ENCODE peak calls at places on chromosomes 4 and X, in ten cellular contexts. N is ovary, B is upper lobe of right lung, S is neuronal stem cell, Q is uterus, M is heart right ventricle, P is SK-N-SH, G is body of pancreas, D is mesendoderm, A is stomach. K is an unnamed sample.

GRCh38 chr4:76550966-76551780 is 116.1 kb downstream of the SHROOM3 start:
- DNase-seq in N (no peak), B (no peak), S (no peak), Q (no peak), M (no peak), P (no peak), G (no peak), D (no peak), A (no peak), K (no peak)

GRCh38 chr4:155478336-155478825 is 101.6 kb upstream of the MAP9 start:
- DNase-seq in N (no peak), B (no peak), S (no peak), Q (no peak), M (no peak), P (no peak), G (no peak), D (no peak), A (no peak), K (no peak)

GRCh38 chrX:100089724-100090123 is 320.3 kb downstream of the PCDH19 start:
- DNase-seq in N (no peak), B (no peak), S (no peak), Q (no peak), M (no peak), P (no peak), G (no peak), D (no peak), A (no peak), K (no peak)

GRCh38 chr4:153790962-153791551 is 2.2 kb upstream of the SFRP2 start:
- DNase-seq in N (no peak), B (peak; percentile 70), S (peak; percentile 70), Q (no peak), M (no peak), P (peak; percentile 78), G (peak; percentile 30), D (peak; percentile 89), A (no peak), K (peak; percentile 75)

GRCh38 chr4:127995776-127996175 is 30.6 kb downstream of the ABHD18 start:
- DNase-seq in N (no peak), B (no peak), S (no peak), Q (no peak), M (no peak), P (no peak), G (no peak), D (no peak), A (no peak), K (no peak)

GRCh38 chrX:94057385-94057784 is 383.4 kb downstream of the FAM133A start:
- DNase-seq in N (no peak), B (no peak), S (no peak), Q (no peak), M (no peak), P (no peak), G (no peak), D (peak; percentile 72), A (no peak), K (no peak)

GRCh38 chrX:46710425-46710824 is 48.5 kb downstream of the SLC9A7 start:
- DNase-seq in N (no peak), B (no peak), S (no peak), Q (no peak), M (no peak), P (no peak), G (no peak), D (no peak), A (no peak), K (peak; percentile 17)

GRCh38 chrX:152927858-152928760 is 30.2 kb downstream of the ZNF185 start:
- DNase-seq in N (no peak), B (no peak), S (no peak), Q (no peak), M (no peak), P (no peak), G (no peak), D (no peak), A (no peak), K (no peak)

GRCh38 chr4:7906171-7906581 is 33.5 kb downstream of the AFAP1 start:
- DNase-seq in N (no peak), B (no peak), S (no peak), Q (no peak), M (no peak), P (no peak), G (no peak), D (no peak), A (no peak), K (no peak)
- H3K4me1 ChIP-seq in N (peaks cover 23% of the 10 kb centered on the region), B (peaks cover 52% of the 10 kb centered on the region), S (peaks cover 45% of the 10 kb centered on the region), Q (peaks cover 12% of the 10 kb centered on the region), M (peaks cover 41% of the 10 kb centered on the region), P (peaks cover 88% of the 10 kb centered on the region), G (peaks cover 15% of the 10 kb centered on the region), D (peaks cover 24% of the 10 kb centered on the region), A (peaks cover 40% of the 10 kb centered on the region), K (peaks cover 62% of the 10 kb centered on the region)

GRCh38 chrX:10167573-10167972 is 10.8 kb downstream of the CLCN4 start:
- DNase-seq in N (no peak), B (no peak), S (no peak), Q (no peak), M (no peak), P (no peak), G (no peak), D (no peak), A (no peak), K (no peak)

GRCh38 chrX:10166731-10167149 is 10.0 kb downstream of the CLCN4 start:
- DNase-seq in N (no peak), B (peak; percentile 72), S (no peak), Q (no peak), M (no peak), P (no peak), G (no peak), D (no peak), A (peak; percentile 37), K (no peak)

GRCh38 chrX:10164879-10165278 is 8.1 kb downstream of the CLCN4 start:
- DNase-seq in N (no peak), B (no peak), S (no peak), Q (no peak), M (no peak), P (no peak), G (no peak), D (no peak), A (no peak), K (no peak)

GRCh38 chrX:10165580-10166247 is 8.9 kb downstream of the CLCN4 start:
- DNase-seq in N (no peak), B (no peak), S (no peak), Q (no peak), M (no peak), P (no peak), G (no peak), D (no peak), A (peak; percentile 38), K (no peak)

DNA sequence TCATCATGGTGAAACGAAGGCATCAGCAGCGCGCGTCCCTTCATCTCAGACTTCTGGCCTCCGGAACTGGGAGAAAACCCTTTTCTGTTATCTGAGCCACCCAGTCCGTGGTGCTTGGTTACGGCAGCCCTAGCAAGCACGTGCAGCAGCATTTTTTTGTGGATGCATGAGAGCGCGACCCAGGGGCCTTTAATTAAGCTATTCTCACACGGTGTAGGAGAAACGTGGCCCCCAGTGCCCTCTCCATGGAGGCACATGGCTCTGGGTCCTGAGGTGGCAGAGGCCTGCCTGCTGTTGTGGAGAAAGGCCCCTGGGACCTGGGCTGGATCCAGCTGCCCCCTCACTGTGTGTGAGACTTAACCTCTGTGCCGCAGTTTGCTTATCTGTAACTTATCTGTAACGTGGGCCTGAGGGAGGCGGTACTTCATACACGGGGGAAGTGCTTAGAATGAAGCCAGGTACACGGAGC is 9.5 kb downstream of the CLCN4 start:
- DNase-seq in N (no peak), B (no peak), S (no peak), Q (no peak), M (no peak), P (no peak), G (no peak), D (no peak), A (no peak), K (no peak)
- H3K4me3 ChIP-seq in N (no peak overlapping the region), B (no peak overlapping the region), S (no peak overlapping the region), Q (no peak overlapping the region), M (no peak overlapping the region), P (no peak overlapping the region), G (no peak overlapping the region), D (no peak overlapping the region), A (no peak overlapping the region), K (no peak overlapping the region)

GRCh38 chr4:78184584-78184983 is 127.5 kb downstream of the FRAS1 start:
- DNase-seq in N (no peak), B (no peak), S (no peak), Q (no peak), M (no peak), P (no peak), G (no peak), D (no peak), A (no peak), K (no peak)

GRCh38 chr4:78185117-78185516 is 128.0 kb downstream of the FRAS1 start:
- DNase-seq in N (no peak), B (no peak), S (no peak), Q (no peak), M (no peak), P (no peak), G (no peak), D (no peak), A (no peak), K (no peak)

GRCh38 chr4:78174931-78175330 is 117.8 kb downstream of the FRAS1 start:
- DNase-seq in N (no peak), B (no peak), S (no peak), Q (no peak), M (no peak), P (no peak), G (no peak), D (peak; percentile 59), A (no peak), K (no peak)

GRCh38 chr4:78179188-78179587 is 122.1 kb downstream of the FRAS1 start:
- DNase-seq in N (no peak), B (no peak), S (no peak), Q (no peak), M (no peak), P (no peak), G (no peak), D (no peak), A (no peak), K (no peak)
- H3K4me1 ChIP-seq in N (no peaks in the 10 kb centered on the region), B (no peaks in the 10 kb centered on the region), S (no peaks in the 10 kb centered on the region), Q (no peaks in the 10 kb centered on the region), M (no peaks in the 10 kb centered on the region), P (no peaks in the 10 kb centered on the region), G (peaks cover 27% of the 10 kb centered on the region), D (peaks cover 9% of the 10 kb centered on the region), A (no peaks in the 10 kb centered on the region), K (no peaks in the 10 kb centered on the region)

GRCh38 chr4:106318511-106318910 is 2.2 kb downstream of the AIMP1 start:
- DNase-seq in N (no peak), B (no peak), S (no peak), Q (no peak), M (no peak), P (no peak), G (no peak), D (no peak), A (no peak), K (no peak)

GRCh38 chr4:106315968-106316772 is at the start of the genes AIMP1 and TBCK:
- DNase-seq in N (peak; percentile 88), B (peak; percentile 93), S (peak; percentile 92), Q (peak; percentile 85), M (peak; percentile 84), P (peak; percentile 84), G (peak; percentile 86), D (peak; percentile 96), A (peak; percentile 87), K (peak; percentile 95)

GRCh38 chr4:106316773-106317409 is 541 bp downstream of the AIMP1 start:
- DNase-seq in N (no peak), B (no peak), S (no peak), Q (no peak), M (no peak), P (peak; percentile 12), G (no peak), D (no peak), A (no peak), K (no peak)

GRCh38 chr4:106315476-106315967 is 487 bp downstream of the TBCK start:
- DNase-seq in N (no peak), B (no peak), S (no peak), Q (no peak), M (no peak), P (no peak), G (no peak), D (no peak), A (no peak), K (no peak)

DNA sequence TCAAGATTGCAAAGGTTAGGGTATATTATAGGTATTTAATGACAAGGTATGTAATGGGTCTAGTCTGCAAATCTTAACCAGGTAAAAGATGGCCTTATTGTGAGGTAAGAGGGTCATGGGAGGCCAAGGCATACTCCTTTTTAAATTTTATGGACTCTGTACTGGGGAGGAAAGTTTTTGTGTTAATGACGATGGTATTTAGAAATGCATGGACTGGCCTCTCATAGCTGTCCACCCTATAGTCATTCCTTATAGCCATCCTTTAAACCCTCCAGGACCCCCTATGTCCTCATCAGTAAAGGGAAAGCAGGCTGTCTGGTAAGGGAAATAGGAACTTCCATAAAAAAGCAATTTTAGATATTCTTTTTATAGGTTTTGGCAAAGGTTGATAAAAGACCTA is 1.5 kb downstream of the AIMP1 start:
- DNase-seq in N (no peak), B (no peak), S (no peak), Q (no peak), M (no peak), P (no peak), G (no peak), D (no peak), A (no peak), K (no peak)
- H3K4me3 ChIP-seq in N (no peak overlapping the region), B (peak overlapping the region; percentile 74), S (peak overlapping the region; percentile 82), Q (no peak overlapping the region), M (peak overlapping the region; percentile 74), P (peak overlapping the region; percentile 99), G (no peak overlapping the region), D (no peak overlapping the region), A (no peak overlapping the region), K (no peak overlapping the region)

K was measured in cardiac muscle cell.